ENCODE peak calls at places on chromosomes 3 and 15, in four cellular contexts. W, Y, K and E are unnamed samples.

GRCh38 chr15:90362936-90363212 is 10.8 kb downstream of the ZNF774 start:
- DNase-seq in W (no peak), K (peak), Y (no peak), E (no peak)

GRCh38 chr3:195253981-195254432 is 17.0 kb downstream of the XXYLT1 start:
- DNase-seq in Y (no peak), W (no peak), K (no peak), E (no peak)

GRCh38 chr3:193248848-193249468 is 7.9 kb downstream of the PLAAT1 start:
- DNase-seq in K (no peak), Y (no peak), W (no peak), E (no peak)

GRCh38 chr3:50160561-50160983 is 5.4 kb downstream of the SEMA3F start:
- DNase-seq in W (no peak), K (peak), Y (no peak), E (no peak)

GRCh38 chr15:77607111-77607893 is 25.4 kb downstream of the LINGO1 start:
- DNase-seq in K (peak), Y (no peak), W (no peak), E (no peak)

GRCh38 chr3:31770822-31771326 is 210.2 kb downstream of the OSBPL10 start:
- DNase-seq in W (no peak), Y (no peak), K (no peak), E (no peak)

GRCh38 chr15:55494927-55495326 is 13.1 kb downstream of the DNAAF4 start:
- DNase-seq in K (no peak), Y (no peak), W (no peak), E (no peak)

GRCh38 chr3:31172336-31172735 is 277.9 kb upstream of the GADL1 start:
- DNase-seq in Y (no peak), W (no peak), K (no peak), E (no peak)

GRCh38 chr3:104388624-104389023 is 978.1 kb upstream of the ALCAM start:
- DNase-seq in K (no peak), Y (no peak), W (no peak), E (no peak)

GRCh38 chr3:13041113-13041776 is 32.0 kb downstream of the IQSEC1 start:
- DNase-seq in K (peak), Y (no peak), W (no peak), E (no peak)
- TF ChIP-seq TARDBP in K (peak), Y (no peak), W (no peak), E (no peak)

GRCh38 chr15:70604671-70605070 is 158.7 kb downstream of the UACA start:
- DNase-seq in W (no peak), K (no peak), Y (no peak), E (peak)
- TF ChIP-seq TARDBP in W (no peak), K (no peak), Y (no peak), E (no peak)

DNA sequence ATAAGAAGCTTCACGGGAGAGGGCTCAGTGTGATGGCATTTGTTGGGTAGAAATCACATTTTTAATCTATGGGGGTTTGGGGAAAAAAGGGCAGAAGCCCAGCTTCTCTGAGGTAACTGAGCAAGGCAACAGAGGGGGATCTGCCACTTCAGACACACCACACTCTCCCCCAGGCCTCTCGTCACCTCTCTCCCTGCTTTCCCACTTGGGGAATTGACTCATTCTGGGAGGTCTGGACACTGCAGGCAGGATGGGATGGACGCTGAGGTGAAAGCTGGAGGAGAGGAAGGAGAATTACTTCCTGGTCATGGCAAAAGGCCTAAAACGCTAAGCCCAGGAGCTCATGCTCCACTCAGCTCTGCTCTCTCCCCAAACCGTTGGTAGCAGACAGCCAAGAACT is 33.2 kb downstream of the MYO5C start:
- DNase-seq in W (no peak), K (no peak), Y (no peak), E (no peak)
- TF ChIP-seq TARDBP in W (no peak), K (no peak), Y (no peak), E (no peak)

DNA sequence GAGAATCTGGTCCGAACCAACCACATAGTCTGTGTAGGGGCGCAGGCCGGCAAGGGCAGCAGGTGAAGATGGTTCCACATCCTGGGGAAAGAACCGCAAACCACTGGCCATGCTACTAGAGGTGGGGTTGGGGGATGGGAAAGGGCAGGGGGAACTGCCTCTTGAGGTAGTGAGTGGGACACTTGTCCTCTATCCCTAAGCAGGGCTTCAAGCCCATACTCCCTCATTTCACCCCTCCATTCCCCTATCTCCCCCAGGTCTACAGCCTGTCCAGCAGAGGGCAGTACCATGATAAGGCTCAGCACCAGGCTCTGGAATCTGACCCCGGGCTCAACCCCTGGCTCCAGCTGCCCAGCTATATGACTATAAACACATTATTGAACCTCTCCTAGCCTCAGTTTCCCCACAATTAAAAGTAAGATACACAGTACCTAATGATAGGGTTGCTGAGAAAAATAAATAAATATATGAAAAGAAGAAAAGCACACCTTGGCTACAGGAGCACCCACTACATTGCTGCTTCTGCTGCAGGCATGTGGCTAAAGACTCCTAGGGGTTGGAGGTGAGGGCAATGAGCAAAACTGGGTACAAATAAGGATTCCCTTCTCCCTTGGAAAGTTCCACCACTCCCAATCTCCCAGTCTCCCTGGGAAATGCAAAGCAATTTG is 6.3 kb downstream of the GORASP1 start:
- DNase-seq in K (peak), W (peak), Y (no peak), E (peak)
- TF ChIP-seq TARDBP in K (no peak), W (no peak), Y (no peak), E (no peak)

GRCh38 chr3:67468511-67468910 is 185.9 kb downstream of the SUCLG2 start:
- DNase-seq in W (no peak), Y (no peak), K (no peak), E (no peak)
- TF ChIP-seq TARDBP in W (no peak), Y (no peak), K (no peak), E (no peak)

DNA sequence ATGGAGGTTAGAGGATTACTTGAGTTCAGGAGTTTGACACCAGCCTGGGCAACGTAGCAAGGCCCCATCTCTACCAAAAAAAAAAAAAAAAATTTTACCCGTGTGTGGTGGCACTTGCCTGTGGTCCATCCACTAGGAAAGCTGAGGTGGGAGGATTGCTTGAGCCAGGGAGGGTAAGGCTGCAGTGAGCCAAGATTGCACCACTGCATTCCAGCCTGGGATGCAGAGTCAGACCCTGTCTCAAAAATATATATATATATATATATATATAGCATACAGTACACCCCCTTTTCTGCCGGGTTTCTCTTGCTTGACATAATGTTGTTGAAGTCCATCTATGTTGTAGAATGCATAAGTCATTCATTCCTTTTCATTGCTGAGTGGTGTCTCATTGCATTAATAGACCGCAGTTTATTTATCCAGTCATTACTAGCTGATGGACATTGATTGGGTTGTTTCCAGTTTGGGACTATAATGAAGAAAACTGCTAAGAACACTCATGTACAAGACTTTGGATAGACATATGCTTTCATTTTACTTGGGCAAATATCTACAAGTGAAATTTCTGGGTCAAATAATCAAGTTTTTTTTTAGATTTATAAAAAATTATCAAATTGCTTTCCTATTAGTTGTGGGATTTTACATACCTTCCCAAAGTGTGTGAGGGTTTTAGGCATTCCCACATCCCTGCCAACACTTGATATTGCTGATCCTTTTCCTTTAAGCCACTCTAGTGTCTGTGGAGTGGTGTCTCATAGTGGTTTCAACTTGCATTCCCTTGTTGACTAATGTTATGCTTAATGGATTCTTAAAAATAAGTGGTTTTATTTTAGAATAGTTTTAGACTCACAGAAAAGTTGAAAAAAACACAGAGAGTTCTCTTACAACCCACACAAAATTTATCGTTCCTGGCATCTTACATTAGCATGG is 2.1 kb upstream of the PRR20G start:
- DNase-seq in Y (no peak), K (no peak), W (no peak), E (no peak)
- TF ChIP-seq TARDBP in Y (no peak), K (no peak), W (no peak), E (no peak)

GRCh38 chr15:94056314-94056713 is 175.0 kb upstream of the MCTP2 start:
- DNase-seq in K (no peak), Y (no peak), W (no peak), E (no peak)

GRCh38 chr15:94052711-94053110 is 178.7 kb upstream of the MCTP2 start:
- DNase-seq in K (no peak), W (no peak), Y (no peak), E (no peak)

GRCh38 chr15:94057305-94057704 is 174.1 kb upstream of the MCTP2 start:
- DNase-seq in Y (no peak), K (no peak), W (no peak), E (no peak)

GRCh38 chr15:94059188-94059587 is 172.2 kb upstream of the MCTP2 start:
- DNase-seq in K (no peak), Y (no peak), W (no peak), E (no peak)

GRCh38 chr15:94053626-94054025 is 177.7 kb upstream of the MCTP2 start:
- DNase-seq in K (no peak), W (no peak), Y (no peak), E (no peak)
- TF ChIP-seq TARDBP in K (no peak), W (no peak), Y (no peak), E (no peak)

DNA sequence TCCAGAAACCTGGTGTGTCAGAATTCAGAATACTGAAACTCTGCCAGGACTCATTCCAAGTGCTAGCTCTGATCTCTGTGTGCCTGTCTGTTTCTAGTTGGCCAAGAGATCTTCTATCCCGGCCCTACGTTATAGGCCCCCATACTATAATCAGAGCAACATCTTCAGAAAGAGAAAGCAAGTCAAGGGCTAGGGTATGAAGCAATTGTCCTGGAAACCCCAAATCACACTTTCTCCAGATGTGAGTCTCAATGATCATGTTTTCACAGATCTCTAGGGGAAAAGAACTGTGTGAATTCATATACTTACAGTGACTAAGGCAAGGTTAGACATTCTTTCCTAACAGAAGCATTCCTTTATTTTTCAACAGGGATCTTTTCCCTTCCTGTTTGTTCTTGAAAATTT is 309.7 kb downstream of the SLC9A9 start:
- DNase-seq in Y (no peak), K (no peak), W (no peak), E (no peak)
- TF ChIP-seq TARDBP in Y (no peak), K (no peak), W (no peak), E (no peak)

GRCh38 chr3:133478624-133479023 is 78.8 kb downstream of the BFSP2 start:
- DNase-seq in K (no peak), Y (no peak), W (no peak), E (no peak)
- TF ChIP-seq TARDBP in K (no peak), Y (no peak), W (no peak), E (no peak)

GRCh38 chr3:184144505-184144904 is 9.3 kb downstream of the EIF2B5 start:
- DNase-seq in W (no peak), K (no peak), Y (no peak), E (no peak)

GRCh38 chr3:184143327-184143726 is 8.2 kb downstream of the EIF2B5 start:
- DNase-seq in Y (no peak), K (no peak), W (no peak), E (no peak)

GRCh38 chr3:184142199-184142598 is 7.0 kb downstream of the EIF2B5 start:
- DNase-seq in Y (no peak), K (no peak), W (no peak), E (no peak)

GRCh38 chr3:184145881-184146280 is 9.3 kb upstream of the DVL3 start:
- DNase-seq in W (no peak), Y (no peak), K (no peak), E (no peak)

GRCh38 chr3:184145120-184145524 is 10.0 kb downstream of the EIF2B5 start:
- DNase-seq in W (no peak), K (peak), Y (no peak), E (peak)
- TF ChIP-seq TARDBP in W (no peak), K (no peak), Y (no peak), E (no peak)